ENCODE peak calls at places on chromosomes 6 and 20, in nine cellular contexts. One of them, this sample, is unnamed.

GRCh38 chr6:117924708-117925107 is 17.6 kb downstream of the SLC35F1 start:
- DNase-seq in activated CD4-positive, alpha-beta T cell treated with anti-CD3 and anti-CD28 coated beads, Interleukin-2, amount 50 U/mL, for 24 hours: no peak
- DNase-seq in lower leg skin: no peak
- DNase-seq in mesendoderm: no peak
- DNase-seq in ELR: no peak
- DNase-seq in mesenteric fat pad: no peak
- DNase-seq in H4: no peak
- DNase-seq in mesenchymal stem cell: no peak
- DNase-seq in ELF-1: no peak
- DNase-seq in this sample: no peak

GRCh38 chr6:151482290-151482689 is 11.5 kb upstream of the CCDC170 start:
- DNase-seq in activated CD4-positive, alpha-beta T cell treated with anti-CD3 and anti-CD28 coated beads, Interleukin-2, amount 50 U/mL, for 24 hours: no peak
- DNase-seq in lower leg skin: no peak
- DNase-seq in mesendoderm: no peak
- DNase-seq in ELR: peak
- DNase-seq in mesenteric fat pad: no peak
- DNase-seq in H4: no peak
- DNase-seq in mesenchymal stem cell: no peak
- DNase-seq in ELF-1: no peak
- DNase-seq in this sample: no peak

GRCh38 chr6:37111156-37111461 is 58.8 kb upstream of the PIM1 start:
- DNase-seq in activated CD4-positive, alpha-beta T cell treated with anti-CD3 and anti-CD28 coated beads, Interleukin-2, amount 50 U/mL, for 24 hours: no peak
- DNase-seq in lower leg skin: no peak
- DNase-seq in mesendoderm: no peak
- DNase-seq in ELR: no peak
- DNase-seq in mesenteric fat pad: no peak
- DNase-seq in H4: no peak
- DNase-seq in mesenchymal stem cell: no peak
- DNase-seq in ELF-1: no peak
- DNase-seq in this sample: no peak

GRCh38 chr6:63802606-63803206 is 167.1 kb downstream of the PHF3 start:
- DNase-seq in activated CD4-positive, alpha-beta T cell treated with anti-CD3 and anti-CD28 coated beads, Interleukin-2, amount 50 U/mL, for 24 hours: no peak
- DNase-seq in lower leg skin: no peak
- DNase-seq in mesendoderm: no peak
- DNase-seq in ELR: peak
- DNase-seq in mesenteric fat pad: no peak
- DNase-seq in H4: no peak
- DNase-seq in mesenchymal stem cell: peak
- DNase-seq in ELF-1: no peak
- DNase-seq in this sample: peak

GRCh38 chr20:23435675-23436539 is 3.6 kb upstream of the CSTL1 start:
- DNase-seq in activated CD4-positive, alpha-beta T cell treated with anti-CD3 and anti-CD28 coated beads, Interleukin-2, amount 50 U/mL, for 24 hours: no peak
- DNase-seq in lower leg skin: peak
- DNase-seq in mesendoderm: no peak
- DNase-seq in ELR: no peak
- DNase-seq in mesenteric fat pad: no peak
- DNase-seq in H4: no peak
- DNase-seq in mesenchymal stem cell: no peak
- DNase-seq in ELF-1: no peak
- DNase-seq in this sample: no peak

GRCh38 chr6:150667977-150668716 is 68.5 kb downstream of the PLEKHG1 start:
- DNase-seq in activated CD4-positive, alpha-beta T cell treated with anti-CD3 and anti-CD28 coated beads, Interleukin-2, amount 50 U/mL, for 24 hours: no peak
- DNase-seq in lower leg skin: peak
- DNase-seq in mesendoderm: peak
- DNase-seq in ELR: peak
- DNase-seq in mesenteric fat pad: no peak
- DNase-seq in H4: peak
- DNase-seq in mesenchymal stem cell: peak
- DNase-seq in ELF-1: peak
- DNase-seq in this sample: peak

GRCh38 chr6:121435444-121436069 is at the start of gene GJA1:
- DNase-seq in activated CD4-positive, alpha-beta T cell treated with anti-CD3 and anti-CD28 coated beads, Interleukin-2, amount 50 U/mL, for 24 hours: no peak
- DNase-seq in lower leg skin: peak
- DNase-seq in mesendoderm: peak
- DNase-seq in ELR: peak
- DNase-seq in mesenteric fat pad: no peak
- DNase-seq in H4: peak
- DNase-seq in mesenchymal stem cell: peak
- DNase-seq in ELF-1: peak
- DNase-seq in this sample: no peak

GRCh38 chr20:24842591-24843442 is 106.3 kb upstream of the CST7 start:
- DNase-seq in activated CD4-positive, alpha-beta T cell treated with anti-CD3 and anti-CD28 coated beads, Interleukin-2, amount 50 U/mL, for 24 hours: no peak
- DNase-seq in lower leg skin: no peak
- DNase-seq in mesendoderm: peak
- DNase-seq in ELR: no peak
- DNase-seq in mesenteric fat pad: no peak
- DNase-seq in H4: no peak
- DNase-seq in mesenchymal stem cell: peak
- DNase-seq in ELF-1: no peak
- DNase-seq in this sample: no peak

GRCh38 chr20:11880694-11881093 is 37.0 kb upstream of the BTBD3 start:
- DNase-seq in activated CD4-positive, alpha-beta T cell treated with anti-CD3 and anti-CD28 coated beads, Interleukin-2, amount 50 U/mL, for 24 hours: no peak
- DNase-seq in lower leg skin: no peak
- DNase-seq in mesendoderm: peak
- DNase-seq in ELR: no peak
- DNase-seq in mesenteric fat pad: no peak
- DNase-seq in H4: peak
- DNase-seq in mesenchymal stem cell: no peak
- DNase-seq in ELF-1: no peak
- DNase-seq in this sample: no peak

GRCh38 chr20:50930139-50931047 is 844 bp downstream of the ADNP start:
- DNase-seq in activated CD4-positive, alpha-beta T cell treated with anti-CD3 and anti-CD28 coated beads, Interleukin-2, amount 50 U/mL, for 24 hours: no peak
- DNase-seq in lower leg skin: peak
- DNase-seq in mesendoderm: no peak
- DNase-seq in ELR: peak
- DNase-seq in mesenteric fat pad: peak
- DNase-seq in H4: no peak
- DNase-seq in mesenchymal stem cell: no peak
- DNase-seq in ELF-1: no peak
- DNase-seq in this sample: peak

GRCh38 chr6:45504947-45505346 is 127.2 kb upstream of the SUPT3H start:
- DNase-seq in activated CD4-positive, alpha-beta T cell treated with anti-CD3 and anti-CD28 coated beads, Interleukin-2, amount 50 U/mL, for 24 hours: no peak
- DNase-seq in lower leg skin: no peak
- DNase-seq in mesendoderm: peak
- DNase-seq in ELR: peak
- DNase-seq in mesenteric fat pad: no peak
- DNase-seq in H4: peak
- DNase-seq in mesenchymal stem cell: peak
- DNase-seq in ELF-1: peak
- DNase-seq in this sample: peak

GRCh38 chr6:53103993-53104675 is 38.9 kb downstream of the FBXO9 start:
- DNase-seq in activated CD4-positive, alpha-beta T cell treated with anti-CD3 and anti-CD28 coated beads, Interleukin-2, amount 50 U/mL, for 24 hours: no peak
- DNase-seq in lower leg skin: no peak
- DNase-seq in mesendoderm: peak
- DNase-seq in ELR: peak
- DNase-seq in mesenteric fat pad: no peak
- DNase-seq in H4: no peak
- DNase-seq in mesenchymal stem cell: peak
- DNase-seq in ELF-1: no peak
- DNase-seq in this sample: peak

GRCh38 chr20:60921021-60921622 is 330.9 kb upstream of the CDH4 start:
- DNase-seq in activated CD4-positive, alpha-beta T cell treated with anti-CD3 and anti-CD28 coated beads, Interleukin-2, amount 50 U/mL, for 24 hours: peak
- DNase-seq in lower leg skin: no peak
- DNase-seq in mesendoderm: peak
- DNase-seq in ELR: peak
- DNase-seq in mesenteric fat pad: no peak
- DNase-seq in H4: no peak
- DNase-seq in mesenchymal stem cell: no peak
- DNase-seq in ELF-1: peak
- DNase-seq in this sample: peak

GRCh38 chr20:21053002-21053762 is 53.0 kb downstream of the LINC00237 start:
- DNase-seq in activated CD4-positive, alpha-beta T cell treated with anti-CD3 and anti-CD28 coated beads, Interleukin-2, amount 50 U/mL, for 24 hours: no peak
- DNase-seq in lower leg skin: no peak
- DNase-seq in mesendoderm: peak
- DNase-seq in ELR: no peak
- DNase-seq in mesenteric fat pad: no peak
- DNase-seq in H4: no peak
- DNase-seq in mesenchymal stem cell: no peak
- DNase-seq in ELF-1: peak
- DNase-seq in this sample: peak

GRCh38 chr6:137024172-137024990 is 20.4 kb downstream of the IL20RA start:
- DNase-seq in activated CD4-positive, alpha-beta T cell treated with anti-CD3 and anti-CD28 coated beads, Interleukin-2, amount 50 U/mL, for 24 hours: no peak
- DNase-seq in lower leg skin: no peak
- DNase-seq in mesendoderm: no peak
- DNase-seq in ELR: no peak
- DNase-seq in mesenteric fat pad: no peak
- DNase-seq in H4: no peak
- DNase-seq in mesenchymal stem cell: no peak
- DNase-seq in ELF-1: no peak
- DNase-seq in this sample: peak

GRCh38 chr6:968791-969190 is 275.9 kb upstream of the EXOC2 start:
- DNase-seq in activated CD4-positive, alpha-beta T cell treated with anti-CD3 and anti-CD28 coated beads, Interleukin-2, amount 50 U/mL, for 24 hours: no peak
- DNase-seq in lower leg skin: no peak
- DNase-seq in mesendoderm: no peak
- DNase-seq in ELR: no peak
- DNase-seq in mesenteric fat pad: no peak
- DNase-seq in H4: no peak
- DNase-seq in mesenchymal stem cell: no peak
- DNase-seq in ELF-1: no peak
- DNase-seq in this sample: no peak

GRCh38 chr6:6005467-6006427 is 978 bp downstream of the NRN1 start:
- DNase-seq in activated CD4-positive, alpha-beta T cell treated with anti-CD3 and anti-CD28 coated beads, Interleukin-2, amount 50 U/mL, for 24 hours: no peak
- DNase-seq in lower leg skin: no peak
- DNase-seq in mesendoderm: peak
- DNase-seq in ELR: no peak
- DNase-seq in mesenteric fat pad: no peak
- DNase-seq in H4: no peak
- DNase-seq in mesenchymal stem cell: no peak
- DNase-seq in ELF-1: no peak
- DNase-seq in this sample: no peak

GRCh38 chr6:6686748-6687601 is 98.5 kb downstream of the LY86 start:
- DNase-seq in activated CD4-positive, alpha-beta T cell treated with anti-CD3 and anti-CD28 coated beads, Interleukin-2, amount 50 U/mL, for 24 hours: no peak
- DNase-seq in lower leg skin: peak
- DNase-seq in mesendoderm: peak
- DNase-seq in ELR: peak
- DNase-seq in mesenteric fat pad: peak
- DNase-seq in H4: peak
- DNase-seq in mesenchymal stem cell: peak
- DNase-seq in ELF-1: peak
- DNase-seq in this sample: peak

GRCh38 chr6:16770701-16771569 is 9.7 kb upstream of the ATXN1 start:
- DNase-seq in activated CD4-positive, alpha-beta T cell treated with anti-CD3 and anti-CD28 coated beads, Interleukin-2, amount 50 U/mL, for 24 hours: peak
- DNase-seq in lower leg skin: peak
- DNase-seq in mesendoderm: peak
- DNase-seq in ELR: peak
- DNase-seq in mesenteric fat pad: no peak
- DNase-seq in H4: peak
- DNase-seq in mesenchymal stem cell: peak
- DNase-seq in ELF-1: peak
- DNase-seq in this sample: peak

GRCh38 chr20:23533161-23533560 is 35.1 kb downstream of the CST9L start:
- DNase-seq in activated CD4-positive, alpha-beta T cell treated with anti-CD3 and anti-CD28 coated beads, Interleukin-2, amount 50 U/mL, for 24 hours: no peak
- DNase-seq in lower leg skin: no peak
- DNase-seq in mesendoderm: peak
- DNase-seq in ELR: no peak
- DNase-seq in mesenteric fat pad: no peak
- DNase-seq in H4: no peak
- DNase-seq in mesenchymal stem cell: no peak
- DNase-seq in ELF-1: no peak
- DNase-seq in this sample: no peak

GRCh38 chr20:37336369-37337207 is 9.4 kb upstream of the SRC start:
- DNase-seq in activated CD4-positive, alpha-beta T cell treated with anti-CD3 and anti-CD28 coated beads, Interleukin-2, amount 50 U/mL, for 24 hours: peak
- DNase-seq in lower leg skin: peak
- DNase-seq in mesendoderm: no peak
- DNase-seq in ELR: no peak
- DNase-seq in mesenteric fat pad: no peak
- DNase-seq in H4: no peak
- DNase-seq in mesenchymal stem cell: peak
- DNase-seq in ELF-1: peak
- DNase-seq in this sample: no peak

This sample was measured in SW480.